ENCODE peak calls at places on chromosomes 16 and 17, in ten cellular contexts. One of them, this sample, is unnamed.

GRCh38 chr16:50463581-50464324 is 84.4 kb upstream of the NKD1 start:
- DNase-seq in NCI-H460: no peak
- DNase-seq in GM06990: no peak
- DNase-seq in cardiac muscle cell: no peak
- DNase-seq in astrocyte of the hippocampus: no peak
- DNase-seq in activated T-cell treated with anti-CD3 and anti-CD28 coated beads, Interleukin-2, amount 50 U/mL, for 4 hours: no peak
- DNase-seq in effector CD8-positive, alpha-beta T cell: no peak
- DNase-seq in progenitor cell of endocrine pancreas: no peak
- DNase-seq in NCI-H345: no peak
- DNase-seq in HEK293T: no peak
- DNase-seq in this sample: no peak

GRCh38 chr17:56894859-56895455 is 18.9 kb downstream of the TRIM25 start:
- DNase-seq in NCI-H460: no peak
- DNase-seq in GM06990: no peak
- DNase-seq in cardiac muscle cell: no peak
- DNase-seq in astrocyte of the hippocampus: no peak
- DNase-seq in activated T-cell treated with anti-CD3 and anti-CD28 coated beads, Interleukin-2, amount 50 U/mL, for 4 hours: no peak
- DNase-seq in effector CD8-positive, alpha-beta T cell: no peak
- DNase-seq in progenitor cell of endocrine pancreas: no peak
- DNase-seq in NCI-H345: no peak
- DNase-seq in HEK293T: no peak
- DNase-seq in this sample: no peak

GRCh38 chr16:68548947-68549346 is 9.9 kb downstream of the ZFP90 start:
- DNase-seq in NCI-H460: no peak
- DNase-seq in GM06990: no peak
- DNase-seq in cardiac muscle cell: no peak
- DNase-seq in astrocyte of the hippocampus: peak; percentile 13
- DNase-seq in activated T-cell treated with anti-CD3 and anti-CD28 coated beads, Interleukin-2, amount 50 U/mL, for 4 hours: no peak
- DNase-seq in effector CD8-positive, alpha-beta T cell: peak; percentile 1
- DNase-seq in progenitor cell of endocrine pancreas: no peak
- DNase-seq in NCI-H345: no peak
- DNase-seq in HEK293T: no peak
- DNase-seq in this sample: no peak

GRCh38 chr17:81392909-81393654 is 2.2 kb upstream of the BAHCC1 start:
- DNase-seq in NCI-H460: no peak
- DNase-seq in GM06990: no peak
- DNase-seq in cardiac muscle cell: no peak
- DNase-seq in astrocyte of the hippocampus: peak; percentile 67
- DNase-seq in activated T-cell treated with anti-CD3 and anti-CD28 coated beads, Interleukin-2, amount 50 U/mL, for 4 hours: no peak
- DNase-seq in effector CD8-positive, alpha-beta T cell: no peak
- DNase-seq in progenitor cell of endocrine pancreas: no peak
- DNase-seq in NCI-H345: no peak
- DNase-seq in HEK293T: no peak
- DNase-seq in this sample: no peak

GRCh38 chr17:19307521-19307920 is 55.0 kb downstream of the B9D1 start:
- DNase-seq in NCI-H460: no peak
- DNase-seq in GM06990: no peak
- DNase-seq in cardiac muscle cell: no peak
- DNase-seq in astrocyte of the hippocampus: no peak
- DNase-seq in activated T-cell treated with anti-CD3 and anti-CD28 coated beads, Interleukin-2, amount 50 U/mL, for 4 hours: no peak
- DNase-seq in effector CD8-positive, alpha-beta T cell: no peak
- DNase-seq in progenitor cell of endocrine pancreas: no peak
- DNase-seq in NCI-H345: no peak
- DNase-seq in HEK293T: no peak
- DNase-seq in this sample: no peak

GRCh38 chr17:43020789-43021738 is 1.1 kb downstream of the VAT1 start:
- DNase-seq in NCI-H460: peak; percentile 51
- DNase-seq in GM06990: no peak
- DNase-seq in cardiac muscle cell: peak; percentile 71
- DNase-seq in astrocyte of the hippocampus: peak; percentile 78
- DNase-seq in activated T-cell treated with anti-CD3 and anti-CD28 coated beads, Interleukin-2, amount 50 U/mL, for 4 hours: peak; percentile 32
- DNase-seq in effector CD8-positive, alpha-beta T cell: peak; percentile 17
- DNase-seq in progenitor cell of endocrine pancreas: peak; percentile 46
- DNase-seq in NCI-H345: peak; percentile 53
- DNase-seq in HEK293T: peak; percentile 62
- DNase-seq in this sample: peak; percentile 91

GRCh38 chr16:1044515-1045362 is 27.8 kb upstream of the SSTR5 start:
- DNase-seq in NCI-H460: peak; percentile 33
- DNase-seq in GM06990: no peak
- DNase-seq in cardiac muscle cell: no peak
- DNase-seq in astrocyte of the hippocampus: no peak
- DNase-seq in activated T-cell treated with anti-CD3 and anti-CD28 coated beads, Interleukin-2, amount 50 U/mL, for 4 hours: no peak
- DNase-seq in effector CD8-positive, alpha-beta T cell: no peak
- DNase-seq in progenitor cell of endocrine pancreas: no peak
- DNase-seq in NCI-H345: no peak
- DNase-seq in HEK293T: no peak
- DNase-seq in this sample: no peak

GRCh38 chr17:79825580-79825921 is 13.7 kb downstream of the CBX4 start:
- DNase-seq in NCI-H460: no peak
- DNase-seq in GM06990: no peak
- DNase-seq in cardiac muscle cell: no peak
- DNase-seq in astrocyte of the hippocampus: no peak
- DNase-seq in activated T-cell treated with anti-CD3 and anti-CD28 coated beads, Interleukin-2, amount 50 U/mL, for 4 hours: no peak
- DNase-seq in effector CD8-positive, alpha-beta T cell: no peak
- DNase-seq in progenitor cell of endocrine pancreas: no peak
- DNase-seq in NCI-H345: no peak
- DNase-seq in HEK293T: no peak
- DNase-seq in this sample: no peak

GRCh38 chr16:4373909-4374742 is 2.5 kb downstream of the VASN start:
- DNase-seq in NCI-H460: no peak
- DNase-seq in GM06990: no peak
- DNase-seq in cardiac muscle cell: peak; percentile 99
- DNase-seq in astrocyte of the hippocampus: peak; percentile 92
- DNase-seq in activated T-cell treated with anti-CD3 and anti-CD28 coated beads, Interleukin-2, amount 50 U/mL, for 4 hours: no peak
- DNase-seq in effector CD8-positive, alpha-beta T cell: no peak
- DNase-seq in progenitor cell of endocrine pancreas: no peak
- DNase-seq in NCI-H345: no peak
- DNase-seq in HEK293T: no peak
- DNase-seq in this sample: no peak